ENCODE peak calls at places on chromosomes 4 and X, in ten cellular contexts. P is head of caudate nucleus; Y is Panc1; U is stimulated activated CD4-positive, alpha-beta T cell treated with anti-CD3 and anti-CD28 coated beads, TNF-alpha, amount 100 ng/mL, for 24 hours; L is GM19239; F is ovary; O is NCI-H524; M is left ventricle myocardium superior; J is uterus; Z is WERI-Rb-1. D is an unnamed sample.
A peak's percentile ranks its signal among the peaks of the same experiment; 100 is the strongest.

GRCh38 chrX:118855681-118856310 is 32.2 kb downstream of the ZCCHC12 start:
- DNase-seq in P (no peak), Y (no peak), U (no peak), L (no peak), F (no peak), O (no peak), M (no peak), J (no peak), Z (no peak), D (no peak)

GRCh38 chrX:123324628-123325027 is 140.6 kb downstream of the GRIA3 start:
- DNase-seq in P (no peak), Y (no peak), U (no peak), L (no peak), F (no peak), O (no peak), M (no peak), J (no peak), Z (no peak), D (no peak)

GRCh38 chr4:65063601-65064000 is 606.7 kb downstream of the EPHA5 start:
- DNase-seq in P (no peak), Y (no peak), U (no peak), L (no peak), F (no peak), O (no peak), M (no peak), J (no peak), Z (no peak), D (no peak)

GRCh38 chr4:99180367-99181169 is 36.5 kb upstream of the ADH4 start:
- DNase-seq in P (no peak), Y (no peak), U (no peak), L (no peak), F (no peak), O (no peak), M (no peak), J (peak; percentile 20), Z (no peak), D (peak; percentile 3)

GRCh38 chrX:19709117-19709811 is 178.1 kb downstream of the SH3KBP1 start:
- DNase-seq in P (no peak), Y (no peak), U (no peak), L (no peak), F (no peak), O (no peak), M (no peak), J (no peak), Z (no peak), D (no peak)

GRCh38 chrX:112067601-112068000 is 15.0 kb downstream of the TRPC5 start:
- DNase-seq in P (no peak), Y (no peak), U (no peak), L (no peak), F (no peak), O (no peak), M (no peak), J (no peak), Z (no peak), D (no peak)

GRCh38 chrX:40140706-40141499 is 43.1 kb upstream of the BCOR start:
- DNase-seq in P (peak; percentile 14), Y (no peak), U (no peak), L (no peak), F (peak; percentile 72), O (no peak), M (peak; percentile 38), J (peak; percentile 51), Z (no peak), D (no peak)

GRCh38 chrX:22409418-22409817 is 136.7 kb downstream of the CBLL2 start:
- DNase-seq in P (no peak), Y (no peak), U (no peak), L (no peak), F (no peak), O (no peak), M (no peak), J (no peak), Z (no peak), D (no peak)

GRCh38 chr4:171621646-171622045 is 191.6 kb upstream of the GALNTL6 start:
- DNase-seq in P (no peak), Y (no peak), U (no peak), L (no peak), F (no peak), O (no peak), M (no peak), J (no peak), Z (no peak), D (no peak)

GRCh38 chr4:110618091-110619000 is 4.5 kb downstream of the PITX2 start:
- DNase-seq in P (no peak), Y (no peak), U (no peak), L (no peak), F (no peak), O (no peak), M (no peak), J (no peak), Z (no peak), D (no peak)

GRCh38 chr4:13601060-13601459 is 26.5 kb downstream of the BOD1L1 start:
- DNase-seq in P (peak; percentile 24), Y (no peak), U (no peak), L (no peak), F (no peak), O (no peak), M (no peak), J (no peak), Z (no peak), D (no peak)

GRCh38 chr4:6021831-6022606 is 3.8 kb upstream of the C4orf50 start:
- DNase-seq in P (no peak), Y (no peak), U (no peak), L (no peak), F (no peak), O (no peak), M (no peak), J (no peak), Z (no peak), D (no peak)

GRCh38 chrX:67604979-67605703 is 61.3 kb downstream of the AR start:
- DNase-seq in P (no peak), Y (no peak), U (no peak), L (no peak), F (no peak), O (no peak), M (no peak), J (no peak), Z (no peak), D (no peak)

GRCh38 chr4:38387348-38387747 is 276.7 kb upstream of the KLF3 start:
- DNase-seq in P (no peak), Y (no peak), U (no peak), L (no peak), F (peak; percentile 77), O (no peak), M (peak; percentile 45), J (peak; percentile 74), Z (no peak), D (peak; percentile 51)

GRCh38 chr4:30616943-30617646 is 103.1 kb upstream of the PCDH7 start:
- DNase-seq in P (no peak), Y (no peak), U (no peak), L (no peak), F (no peak), O (no peak), M (no peak), J (no peak), Z (no peak), D (no peak)

GRCh38 chr4:88814043-88814617 is 116.5 kb upstream of the NAP1L5 start:
- DNase-seq in P (no peak), Y (no peak), U (no peak), L (no peak), F (no peak), O (no peak), M (no peak), J (no peak), Z (no peak), D (peak; percentile 34)

GRCh38 chr4:5722328-5722727 is 11.3 kb downstream of the EVC start:
- DNase-seq in P (no peak), Y (no peak), U (no peak), L (no peak), F (no peak), O (no peak), M (no peak), J (no peak), Z (no peak), D (no peak)

GRCh38 chr4:122652379-122652778 is 31.5 kb upstream of the IL21 start:
- DNase-seq in P (peak; percentile 63), Y (peak; percentile 4), U (peak; percentile 39), L (peak; percentile 12), F (peak; percentile 16), O (no peak), M (no peak), J (no peak), Z (peak; percentile 23), D (peak; percentile 39)

GRCh38 chr4:170007113-170007512 is 19.1 kb downstream of the MFAP3L start:
- DNase-seq in P (no peak), Y (no peak), U (no peak), L (no peak), F (no peak), O (no peak), M (no peak), J (no peak), Z (no peak), D (no peak)

D was measured in adrenal gland.